ENCODE peak calls at places on chromosomes 1 and 21, in eight cellular contexts. V is ascending aorta; K is astrocyte of the cerebellum; F is non-pigmented ciliary epithelial cell; T is T-helper 17 cell; J is NCI-H1436; X is stimulated activated CD8-positive, alpha-beta memory T cell treated with anti-CD3 and anti-CD28 coated beads, Interleukin-7, amount 100 ng/mL, for 1 hour; G is hippocampal formation. U is an unnamed sample.

GRCh38 chr21:35737899-35738341 is 322.4 kb downstream of the SETD4 start:
- DNase-seq in F (peak), K (peak), X (no peak), J (no peak), T (no peak), G (no peak), V (peak), U (no peak)

GRCh38 chr1:3564921-3565831 is 46.1 kb downstream of the MEGF6 start:
- DNase-seq in T (no peak), G (no peak), J (peak), X (peak), V (no peak), F (no peak), K (no peak), U (no peak)

GRCh38 chr1:211912064-211912463 is 81.5 kb upstream of the LPGAT1 start:
- DNase-seq in J (no peak), X (no peak), G (no peak), K (no peak), F (no peak), V (no peak), T (no peak), U (no peak)

GRCh38 chr1:175221548-175222175 is 29.1 kb upstream of the KIAA0040 start:
- DNase-seq in F (no peak), X (no peak), K (no peak), G (no peak), T (no peak), J (no peak), V (no peak), U (no peak)

GRCh38 chr1:34129630-34130029 is 35.4 kb downstream of the CSMD2 start:
- DNase-seq in T (no peak), J (no peak), V (peak), K (no peak), X (no peak), F (no peak), G (no peak), U (no peak)

GRCh38 chr1:200922406-200922805 is 27.7 kb downstream of the INAVA start:
- DNase-seq in G (no peak), X (no peak), F (no peak), T (no peak), J (no peak), V (peak), K (no peak), U (no peak)

GRCh38 chr1:180815188-180815587 is 97.5 kb upstream of the KIAA1614 start:
- DNase-seq in K (no peak), F (no peak), J (peak), G (no peak), V (no peak), T (no peak), X (no peak), U (no peak)

GRCh38 chr1:6130596-6130995 is 49.5 kb downstream of the CHD5 start:
- DNase-seq in J (no peak), T (no peak), G (no peak), F (no peak), X (no peak), K (no peak), V (no peak), U (no peak)

GRCh38 chr21:42652527-42653491 is 612 bp upstream of the PDE9A start:
- DNase-seq in X (no peak), G (peak), F (no peak), J (no peak), K (no peak), T (no peak), V (peak), U (peak)

GRCh38 chr1:222095606-222096475 is 354.0 kb upstream of the DUSP10 start:
- DNase-seq in K (no peak), J (no peak), T (peak), F (no peak), G (no peak), V (no peak), X (peak), U (no peak)

GRCh38 chr1:205041121-205041758 is 1.8 kb upstream of the CNTN2 start:
- DNase-seq in V (no peak), X (no peak), K (no peak), J (no peak), G (no peak), T (no peak), F (no peak), U (no peak)

GRCh38 chr1:214124281-214124805 is 136.6 kb downstream of the PROX1 start:
- DNase-seq in J (no peak), G (no peak), K (no peak), V (no peak), F (no peak), T (no peak), X (no peak), U (no peak)

GRCh38 chr1:63858153-63858552 is 84.3 kb downstream of the ROR1 start:
- DNase-seq in F (no peak), G (no peak), J (no peak), X (no peak), V (no peak), K (no peak), T (no peak), U (no peak)

GRCh38 chr21:38729745-38730401 is 75.9 kb upstream of the ETS2 start:
- DNase-seq in G (no peak), X (no peak), T (no peak), J (no peak), K (no peak), V (no peak), F (no peak), U (no peak)

GRCh38 chr1:229717774-229718173 is 91.7 kb downstream of the URB2 start:
- DNase-seq in T (no peak), G (no peak), J (no peak), X (no peak), V (no peak), F (no peak), K (no peak), U (no peak)

GRCh38 chr1:184326278-184326677 is 60.6 kb upstream of the C1orf21 start:
- DNase-seq in J (no peak), V (no peak), T (no peak), F (no peak), G (no peak), X (no peak), K (no peak), U (no peak)

GRCh38 chr1:31310131-31310530 is 13.3 kb downstream of the ZCCHC17 start:
- DNase-seq in T (no peak), K (no peak), F (no peak), G (no peak), X (no peak), J (no peak), V (no peak), U (no peak)

GRCh38 chr1:27438621-27439061 is 46.2 kb downstream of the GPR3 start:
- DNase-seq in F (no peak), J (no peak), G (no peak), T (no peak), X (no peak), V (no peak), K (no peak), U (no peak)

GRCh38 chr1:173823776-173824314 is 628 bp upstream of the DARS2 start:
- DNase-seq in G (no peak), J (no peak), K (no peak), X (no peak), V (no peak), F (no peak), T (no peak), U (no peak)

GRCh38 chr1:183281039-183281438 is 95.0 kb downstream of the LAMC2 start:
- DNase-seq in T (no peak), V (peak), F (no peak), G (no peak), X (no peak), K (no peak), J (no peak), U (peak)

GRCh38 chr1:233395852-233396646 is 68.5 kb downstream of the MAP3K21 start:
- DNase-seq in G (no peak), J (no peak), X (no peak), T (no peak), V (no peak), K (no peak), F (no peak), U (no peak)